ENCODE peak calls at places on chromosomes 2 and 18, in four cellular contexts. G is H1, K is tibial nerve, C is stomach. H is an unnamed sample.

GRCh38 chr2:99825630-99826029 is 316.8 kb downstream of the AFF3 start:
- DNase-seq in G (no peak), K (no peak), C (no peak), H (no peak)

GRCh38 chr18:6994053-6994452 is 123.5 kb downstream of the LAMA1 start:
- DNase-seq in G (no peak), K (no peak), C (no peak), H (no peak)

GRCh38 chr2:10136187-10136934 is 13.8 kb downstream of the RRM2 start:
- DNase-seq in C (no peak), G (no peak), K (no peak), H (no peak)

GRCh38 chr18:45688834-45689233 is 35.1 kb upstream of the SLC14A1 start:
- DNase-seq in G (no peak), K (no peak), C (no peak), H (no peak)

GRCh38 chr2:62526531-62527381 is 20.8 kb upstream of the TMEM17 start:
- DNase-seq in K (no peak), G (no peak), C (no peak), H (no peak)

GRCh38 chr2:100893753-100894530 is 74.0 kb downstream of the NPAS2 start:
- DNase-seq in C (no peak), G (no peak), K (no peak), H (no peak)

GRCh38 chr2:110116033-110116710 is 550 bp upstream of the MALL start:
- DNase-seq in G (peak; percentile 63), C (no peak), K (no peak), H (peak; percentile 72)

GRCh38 chr18:77102246-77103040 is 30.1 kb downstream of the MBP start:
- DNase-seq in G (no peak), C (no peak), K (no peak), H (no peak)

GRCh38 chr2:120860579-120860922 is 124.9 kb downstream of the GLI2 start:
- DNase-seq in K (no peak), C (no peak), G (no peak), H (peak; percentile 32)

GRCh38 chr2:240451108-240451611 is 15.7 kb downstream of the GPC1 start:
- DNase-seq in C (no peak), K (no peak), G (no peak), H (no peak)

GRCh38 chr2:219998099-219998498 is 370.7 kb downstream of the SLC4A3 start:
- DNase-seq in C (no peak), K (no peak), G (peak; percentile 51), H (no peak)

GRCh38 chr18:74331404-74331803 is 15.8 kb downstream of the C18orf63 start:
- DNase-seq in G (no peak), K (peak; percentile 22), C (no peak), H (no peak)

GRCh38 chr2:144237845-144238637 is 281.9 kb downstream of the ZEB2 start:
- DNase-seq in C (no peak), G (no peak), K (peak; percentile 10), H (no peak)

GRCh38 chr18:37641573-37641972 is 76.0 kb upstream of the CELF4 start:
- DNase-seq in G (no peak), K (no peak), C (no peak), H (no peak)

GRCh38 chr18:68428026-68428425 is 286.9 kb downstream of the TMX3 start:
- DNase-seq in K (no peak), C (no peak), G (no peak), H (no peak)

GRCh38 chr2:160696061-160696452 is 202.4 kb upstream of the RBMS1 start:
- DNase-seq in G (no peak), C (no peak), K (no peak), H (no peak)

GRCh38 chr18:4125246-4125938 is 329.7 kb downstream of the DLGAP1 start:
- DNase-seq in K (peak; percentile 27), G (no peak), C (no peak), H (no peak)

GRCh38 chr2:231457101-231457500 is 7.2 kb downstream of the NCL start:
- DNase-seq in K (no peak), G (no peak), C (no peak), H (no peak)

GRCh38 chr18:10660485-10660884 is 134.7 kb downstream of the NAPG start:
- DNase-seq in K (peak; percentile 49), C (no peak), G (no peak), H (no peak)

GRCh38 chr2:54945401-54946219 is 104.6 kb downstream of the RTN4 start:
- DNase-seq in G (no peak), C (peak; percentile 40), K (peak; percentile 77), H (no peak)

DNA sequence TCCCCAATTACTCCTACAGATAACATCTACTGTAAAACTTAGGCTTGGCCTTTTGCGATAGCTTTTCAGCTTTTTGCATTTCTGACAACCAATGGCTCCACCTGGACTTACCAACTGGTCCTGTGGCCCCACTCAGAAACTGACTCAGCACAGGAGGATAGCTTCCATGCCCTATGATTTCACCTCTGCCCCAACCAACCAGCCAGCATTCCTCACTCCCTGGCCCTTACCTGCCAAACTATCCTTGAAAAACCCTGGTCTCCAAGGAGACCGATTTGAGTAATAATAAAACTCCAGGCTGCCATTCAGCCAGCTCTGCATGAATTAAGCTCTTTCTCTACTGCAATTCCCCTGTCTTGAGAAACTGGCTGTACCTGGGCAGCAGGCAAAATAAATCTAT is 28.2 kb downstream of the TUBB6 start:
- DNase-seq in G (peak; percentile 63), C (no peak), K (no peak), H (no peak)
- H3K4me3 ChIP-seq in G (no peak overlapping the region), C (no peak overlapping the region), K (no peak overlapping the region), H (no peak overlapping the region)

GRCh38 chr2:84838434-84839145 is 42.3 kb downstream of the TRABD2A start:
- DNase-seq in G (no peak), K (no peak), C (no peak), H (no peak)
- H3K27ac ChIP-seq in G (no peak overlapping the region), K (no peak overlapping the region), C (no peak overlapping the region), H (no peak overlapping the region)

GRCh38 chr2:168716839-168717238 is 85.6 kb upstream of the NOSTRIN start:
- DNase-seq in C (no peak), G (no peak), K (no peak), H (no peak)

GRCh38 chr2:168713325-168713724 is 89.1 kb upstream of the NOSTRIN start:
- DNase-seq in C (no peak), K (no peak), G (no peak), H (no peak)

GRCh38 chr2:168718622-168719021 is 83.8 kb upstream of the NOSTRIN start:
- DNase-seq in C (no peak), K (no peak), G (no peak), H (no peak)

GRCh38 chr2:168717790-168718502 is 84.5 kb upstream of the NOSTRIN start:
- DNase-seq in C (no peak), K (no peak), G (no peak), H (no peak)

GRCh38 chr2:168715849-168716248 is 86.6 kb upstream of the NOSTRIN start:
- DNase-seq in C (no peak), G (no peak), K (no peak), H (no peak)
- H3K4me3 ChIP-seq in C (no peak overlapping the region), G (no peak overlapping the region), K (no peak overlapping the region), H (no peak overlapping the region)

GRCh38 chr2:175037941-175038340 is 32.8 kb upstream of the CHN1 start:
- DNase-seq in C (no peak), K (no peak), G (no peak), H (no peak)

GRCh38 chr2:175036582-175037018 is 31.4 kb upstream of the CHN1 start:
- DNase-seq in K (no peak), G (no peak), C (no peak), H (no peak)

GRCh38 chr2:175039031-175039430 is 33.9 kb upstream of the CHN1 start:
- DNase-seq in G (no peak), C (no peak), K (no peak), H (no peak)

GRCh38 chr2:175034728-175035127 is 29.5 kb upstream of the CHN1 start:
- DNase-seq in K (no peak), G (no peak), C (no peak), H (no peak)

GRCh38 chr2:175035806-175036205 is 30.6 kb upstream of the CHN1 start:
- DNase-seq in C (no peak), K (no peak), G (no peak), H (no peak)
- H3K27ac ChIP-seq in C (no peak overlapping the region), K (no peak overlapping the region), G (no peak overlapping the region), H (no peak overlapping the region)

DNA sequence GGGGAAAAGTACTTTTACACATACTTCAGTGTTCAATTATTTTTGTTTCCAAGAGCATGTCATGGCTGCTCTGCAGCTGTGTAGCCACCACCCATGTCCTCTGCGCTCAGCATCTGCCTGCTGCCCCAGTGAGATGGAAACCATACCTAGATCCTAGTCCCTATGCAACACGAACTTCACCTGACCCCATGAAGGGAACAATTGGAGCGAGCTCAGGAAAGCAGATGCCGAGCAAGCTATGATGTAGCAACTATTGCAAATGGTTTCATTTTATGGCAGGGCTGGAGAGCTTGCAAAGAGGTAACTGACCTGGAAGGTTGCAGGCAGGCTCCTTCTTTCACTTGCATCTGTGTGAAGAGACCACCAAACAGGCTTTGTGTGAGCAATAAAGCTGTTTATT is 1.3 kb upstream of the CCDC141 start:
- DNase-seq in G (no peak), K (no peak), C (no peak), H (no peak)
- H3K4me3 ChIP-seq in G (no peak overlapping the region), K (no peak overlapping the region), C (no peak overlapping the region), H (no peak overlapping the region)

GRCh38 chr2:44135307-44135706 is 33.4 kb upstream of the PPM1B start:
- DNase-seq in C (no peak), K (no peak), G (no peak), H (no peak)
- H3K27ac ChIP-seq in C (no peak overlapping the region), K (no peak overlapping the region), G (peak overlapping the region; percentile 92), H (no peak overlapping the region)

GRCh38 chr2:27792759-27793158 is 21.2 kb downstream of the MRPL33 start:
- DNase-seq in G (no peak), K (no peak), C (no peak), H (no peak)
- H3K4me3 ChIP-seq in G (no peak overlapping the region), K (no peak overlapping the region), C (no peak overlapping the region), H (no peak overlapping the region)